ENCODE peak calls at places on chromosomes 16 and 17, in six cellular contexts. A, H, K, D, R and F are unnamed samples.

GRCh38 chr16:86986136-86986535 is 331.1 kb downstream of the C16orf95 start:
- DNase-seq in A (no peak), H (no peak), K (no peak), D (peak; percentile 42), R (no peak), F (no peak)

GRCh38 chr17:28993013-28993600 is 12.7 kb downstream of the SEZ6 start:
- DNase-seq in A (no peak), H (no peak), K (peak; percentile 37), D (no peak), R (no peak), F (no peak)

GRCh38 chr17:81228420-81228819 is 5.7 kb upstream of the CEP131 start:
- DNase-seq in A (no peak), H (no peak), K (no peak), D (no peak), R (no peak), F (no peak)

GRCh38 chr16:13376174-13376573 is 474.8 kb downstream of the SHISA9 start:
- DNase-seq in A (no peak), H (no peak), K (no peak), D (no peak), R (no peak), F (no peak)

GRCh38 chr17:64747938-64748540 is 85.9 kb upstream of the SMURF2 start:
- DNase-seq in A (no peak), H (no peak), K (no peak), D (no peak), R (peak; percentile 83), F (no peak)

GRCh38 chr16:56401482-56401881 is 23.9 kb downstream of the AMFR start:
- DNase-seq in A (peak; percentile 31), H (no peak), K (peak; percentile 39), D (no peak), R (no peak), F (no peak)

GRCh38 chr17:78329263-78330059 is 30.4 kb downstream of the SOCS3 start:
- DNase-seq in A (no peak), H (no peak), K (peak; percentile 72), D (no peak), R (peak; percentile 54), F (no peak)

GRCh38 chr17:62713096-62713870 is 85.8 kb downstream of the MRC2 start:
- DNase-seq in A (no peak), H (no peak), K (no peak), D (peak; percentile 63), R (no peak), F (no peak)

GRCh38 chr16:1996175-1996574 is 6.4 kb downstream of the SYNGR3 start:
- DNase-seq in A (no peak), H (no peak), K (no peak), D (no peak), R (no peak), F (no peak)

GRCh38 chr16:86059253-86060171 is 160.6 kb downstream of the IRF8 start:
- DNase-seq in A (no peak), H (no peak), K (no peak), D (peak; percentile 45), R (peak; percentile 29), F (no peak)

GRCh38 chr17:61986898-61987297 is 59.1 kb upstream of the INTS2 start:
- DNase-seq in A (no peak), H (no peak), K (no peak), D (no peak), R (no peak), F (no peak)

GRCh38 chr16:49755716-49756115 is 100.2 kb downstream of the ZNF423 start:
- DNase-seq in A (no peak), H (no peak), K (no peak), D (no peak), R (no peak), F (no peak)

GRCh38 chr16:49755291-49755611 is 100.7 kb downstream of the ZNF423 start:
- DNase-seq in A (peak; percentile 54), H (peak; percentile 29), K (peak; percentile 34), D (no peak), R (peak; percentile 58), F (no peak)

GRCh38 chr16:49756971-49757743 is 98.8 kb downstream of the ZNF423 start:
- DNase-seq in A (no peak), H (no peak), K (no peak), D (no peak), R (peak; percentile 71), F (no peak)

GRCh38 chr16:49754495-49755290 is 101.2 kb downstream of the ZNF423 start:
- DNase-seq in A (peak; percentile 56), H (no peak), K (no peak), D (no peak), R (peak; percentile 65), F (no peak)

DNA sequence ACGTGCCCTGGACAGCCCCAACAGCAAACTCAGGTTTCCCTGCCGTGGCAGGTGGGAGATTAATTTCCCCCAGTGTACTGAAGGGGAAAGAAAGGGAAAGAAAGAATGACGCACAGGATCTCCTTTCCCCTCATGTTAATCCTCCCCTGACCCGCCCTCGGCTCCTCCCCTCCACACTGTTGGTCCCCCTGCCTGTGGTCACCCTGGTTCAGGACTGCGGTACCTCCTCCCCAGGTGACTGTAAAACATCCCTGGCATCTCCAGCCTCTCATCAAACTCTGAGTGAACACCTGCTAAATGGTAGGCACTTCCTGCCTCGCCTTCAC is 98.2 kb downstream of the ZNF423 start:
- DNase-seq in A (no peak), H (no peak), K (no peak), D (peak; percentile 54), R (no peak), F (no peak)
- TF ChIP-seq CTCF in A (no peak), H (no peak), K (no peak), D (no peak), R (no peak), F (no peak)

GRCh38 chr17:488993-489757 is 136.6 kb upstream of the RPH3AL start:
- DNase-seq in A (peak; percentile 28), H (no peak), K (no peak), D (peak; percentile 39), R (peak; percentile 32), F (no peak)
- TF ChIP-seq CTCF in A (no peak), H (no peak), K (no peak), D (no peak), R (no peak), F (no peak)

DNA sequence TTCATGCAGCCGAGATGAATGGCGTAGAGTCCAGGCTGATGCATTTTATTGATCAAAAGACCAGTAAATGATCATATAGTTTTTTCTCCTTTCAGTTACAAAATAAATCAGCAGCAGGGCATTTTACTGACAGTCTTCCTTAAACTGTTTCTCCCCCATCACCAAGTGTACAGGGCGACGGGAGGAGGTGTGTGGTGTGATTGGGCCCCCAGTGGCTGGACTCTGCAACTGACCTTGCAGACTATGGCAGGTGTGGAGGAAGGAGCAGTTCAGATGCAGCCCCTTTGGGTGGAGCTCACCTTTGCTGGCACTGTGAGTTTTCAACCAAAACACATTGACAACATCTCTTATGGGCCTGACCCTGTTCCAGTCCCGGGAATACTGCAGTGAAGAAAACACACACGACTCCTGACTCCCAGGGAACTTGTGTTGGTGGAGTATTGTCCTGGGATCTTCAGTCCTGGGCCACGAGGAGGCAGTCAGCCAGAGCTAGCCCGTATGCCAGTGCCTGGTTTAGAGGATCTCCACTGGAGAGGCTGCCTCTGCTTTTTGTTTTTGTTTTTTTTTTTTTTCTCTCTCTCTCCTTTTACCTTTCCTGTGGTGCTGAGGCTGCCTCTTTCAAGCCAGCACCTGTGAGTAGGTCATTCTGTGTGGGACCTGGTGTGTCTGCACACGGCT is 29.8 kb downstream of the KIAA0513 start:
- DNase-seq in A (no peak), H (no peak), K (peak; percentile 62), D (no peak), R (no peak), F (no peak)
- TF ChIP-seq CTCF in A (no peak), H (peak; percentile 14), K (peak; percentile 28), D (peak; percentile 12), R (peak; percentile 17), F (no peak)

GRCh38 chr17:13940858-13941665 is 128.2 kb upstream of the COX10 start:
- DNase-seq in A (no peak), H (no peak), K (no peak), D (no peak), R (peak; percentile 22), F (no peak)
- TF ChIP-seq CTCF in A (no peak), H (no peak), K (no peak), D (no peak), R (no peak), F (no peak)

DNA sequence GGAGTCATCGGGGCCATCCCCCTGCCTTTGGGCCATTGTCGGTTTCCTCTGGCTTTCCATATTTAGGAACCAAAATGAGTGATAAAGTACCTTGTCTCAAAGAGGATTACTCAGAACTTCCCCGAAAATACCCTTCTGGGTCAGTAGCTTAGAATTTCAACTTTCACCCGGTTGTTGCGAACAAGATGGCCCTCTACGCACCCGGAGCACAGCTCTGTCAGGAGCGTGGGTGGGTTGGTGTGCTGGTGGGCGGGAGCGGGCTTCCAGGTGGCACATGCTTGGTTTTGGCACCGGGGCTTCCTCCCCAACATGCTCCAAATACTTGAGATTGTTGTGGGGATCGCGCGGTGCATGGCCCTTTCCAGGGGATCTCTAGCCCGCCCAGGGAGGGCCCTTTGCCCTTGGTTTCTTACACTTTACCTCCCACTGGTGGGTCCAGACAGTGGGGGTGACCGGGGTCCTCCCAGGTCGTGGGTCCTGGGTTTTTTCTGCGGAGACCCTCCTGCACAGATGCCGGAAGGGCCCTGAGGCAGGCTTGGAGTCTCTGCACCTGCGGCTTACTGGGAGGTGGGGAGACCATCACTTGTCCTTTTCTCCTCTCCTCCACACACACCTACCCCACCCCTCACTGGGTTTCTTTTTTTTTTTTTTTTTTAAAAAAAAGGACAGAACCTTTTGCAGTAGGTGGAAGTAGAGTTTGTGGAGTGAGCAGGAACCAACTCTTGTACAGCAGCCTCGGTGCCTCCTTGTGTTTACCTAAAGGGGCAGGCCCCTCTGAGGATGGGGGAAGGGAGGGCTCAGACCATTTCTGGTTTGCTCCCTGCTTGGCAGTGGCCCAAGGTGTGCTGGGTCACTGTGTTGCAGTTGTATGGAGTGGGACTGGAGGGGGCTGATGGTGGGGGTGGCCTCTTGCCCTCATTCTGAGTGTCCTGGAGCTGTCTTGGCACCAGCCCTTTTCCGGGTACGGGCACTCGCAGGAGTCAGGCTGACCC is 142.1 kb downstream of the SEC14L1 start:
- DNase-seq in A (no peak), H (no peak), K (peak; percentile 81), D (no peak), R (peak; percentile 77), F (no peak)
- TF ChIP-seq CTCF in A (no peak), H (no peak), K (no peak), D (no peak), R (no peak), F (no peak)